ENCODE peak calls at places on chromosomes 6 and 20, in eight cellular contexts. Z is nephron progenitor cell; C is astrocyte of the spinal cord; I is fibroblast of mammary gland; O is CD8-positive, alpha-beta T cell; P is psoas muscle; X is tibial nerve; F is GM12865. G is an unnamed sample.

GRCh38 chr6:126066068-126067048 is 80.0 kb downstream of the TRMT11 start:
- DNase-seq in Z (no peak), C (no peak), I (peak; percentile 43), O (no peak), P (no peak), X (no peak), F (no peak), G (no peak)

GRCh38 chr6:83055366-83055964 is 10.2 kb downstream of the UBE3D start:
- DNase-seq in Z (peak; percentile 55), C (peak; percentile 56), I (peak; percentile 55), O (no peak), P (peak; percentile 23), X (no peak), F (peak; percentile 47), G (peak; percentile 16)

GRCh38 chr6:154923199-154923869 is 71.8 kb upstream of the TIAM2 start:
- DNase-seq in Z (no peak), C (peak; percentile 28), I (no peak), O (no peak), P (no peak), X (no peak), F (no peak), G (no peak)

GRCh38 chr20:31823360-31824124 is 4.4 kb downstream of the MYLK2 start:
- DNase-seq in Z (no peak), C (no peak), I (no peak), O (no peak), P (no peak), X (no peak), F (no peak), G (no peak)

GRCh38 chr6:29524982-29525639 is 34.4 kb downstream of the UBD start:
- DNase-seq in Z (no peak), C (no peak), I (no peak), O (no peak), P (no peak), X (no peak), F (no peak), G (no peak)

GRCh38 chr6:26199057-26199772 is 112.0 kb downstream of the HFE start:
- DNase-seq in Z (peak; percentile 75), C (peak; percentile 97), I (peak; percentile 94), O (no peak), P (peak; percentile 46), X (no peak), F (peak; percentile 97), G (no peak)

GRCh38 chr6:149236584-149236983 is 80.9 kb upstream of the TAB2 start:
- DNase-seq in Z (no peak), C (peak; percentile 78), I (peak; percentile 42), O (no peak), P (no peak), X (no peak), F (no peak), G (no peak)

GRCh38 chr6:24139080-24139479 is 13.1 kb downstream of the NRSN1 start:
- DNase-seq in Z (no peak), C (no peak), I (no peak), O (no peak), P (no peak), X (no peak), F (no peak), G (no peak)

GRCh38 chr6:33156561-33156960 is 35.7 kb downstream of the COL11A2 start:
- DNase-seq in Z (no peak), C (no peak), I (no peak), O (no peak), P (no peak), X (no peak), F (no peak), G (no peak)

GRCh38 chr6:52231411-52232127 is 12.7 kb downstream of the IL17F start:
- DNase-seq in Z (no peak), C (no peak), I (no peak), O (no peak), P (no peak), X (no peak), F (no peak), G (no peak)

GRCh38 chr6:52232990-52233389 is 11.3 kb downstream of the IL17F start:
- DNase-seq in Z (no peak), C (no peak), I (no peak), O (no peak), P (no peak), X (no peak), F (no peak), G (no peak)

GRCh38 chr6:52230685-52231084 is 13.6 kb downstream of the IL17F start:
- DNase-seq in Z (no peak), C (no peak), I (peak; percentile 29), O (no peak), P (no peak), X (no peak), F (no peak), G (no peak)

DNA sequence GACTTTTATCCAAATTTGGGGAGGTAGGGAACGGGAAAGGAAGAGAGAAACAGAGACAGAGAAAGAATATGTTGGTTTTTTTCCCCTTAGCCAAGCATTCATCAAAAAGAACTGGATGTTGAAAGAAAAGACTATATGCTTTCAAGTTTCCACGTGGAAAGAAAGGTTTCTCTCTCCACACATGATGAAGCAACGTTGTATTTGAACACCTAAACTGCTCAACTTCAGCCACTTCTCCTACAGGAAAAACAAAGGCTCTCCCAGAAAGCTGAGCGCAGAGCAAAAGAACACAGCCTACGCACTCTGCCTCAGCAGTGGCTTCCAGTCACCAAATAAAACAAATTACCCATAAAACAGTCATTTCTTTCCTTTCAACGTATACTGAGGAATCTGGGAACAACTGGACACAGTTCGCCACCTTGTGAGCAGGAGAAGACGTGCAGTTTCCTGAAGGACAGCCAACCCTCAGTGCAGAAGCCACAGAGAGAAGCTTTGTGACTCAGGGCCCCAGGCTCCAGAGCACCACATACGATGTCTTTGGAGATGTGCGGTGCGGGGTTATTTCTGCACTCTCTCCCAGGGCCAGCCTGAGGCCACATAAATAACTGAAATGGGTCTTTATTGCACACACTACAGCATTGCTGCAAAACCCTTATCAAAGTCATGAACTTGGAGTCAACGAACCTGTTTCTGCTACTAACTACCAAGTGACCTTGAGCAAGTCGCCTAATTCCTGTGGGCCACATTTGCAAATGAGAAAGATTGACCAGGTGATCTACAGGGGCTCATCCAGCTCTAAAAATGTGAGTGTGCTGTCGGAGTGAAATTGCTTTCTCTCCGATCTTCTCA is 10.1 kb downstream of the IL17F start:
- DNase-seq in Z (peak; percentile 51), C (peak; percentile 49), I (peak; percentile 86), O (no peak), P (no peak), X (no peak), F (peak; percentile 84), G (no peak)
- TF ChIP-seq CTCF in Z (peak; percentile 52), C (peak; percentile 46), I (peak; percentile 62), O (no peak), P (peak; percentile 70), X (no peak), F (peak; percentile 65), G (no peak)

GRCh38 chr6:158999669-159000403 is at the start of gene RSPH3:
- DNase-seq in Z (peak; percentile 96), C (peak; percentile 94), I (peak; percentile 85), O (peak; percentile 79), P (peak; percentile 93), X (peak; percentile 85), F (peak; percentile 97), G (peak; percentile 80)
- TF ChIP-seq CTCF in Z (no peak), C (no peak), I (no peak), O (no peak), P (peak; percentile 11), X (no peak), F (peak; percentile 4), G (no peak)

GRCh38 chr6:70552974-70553373 is 13.8 kb upstream of the SDHAF4 start:
- DNase-seq in Z (no peak), C (no peak), I (no peak), O (no peak), P (no peak), X (no peak), F (no peak), G (no peak)

GRCh38 chr6:70551566-70551965 is 15.2 kb upstream of the SDHAF4 start:
- DNase-seq in Z (no peak), C (no peak), I (no peak), O (no peak), P (no peak), X (no peak), F (no peak), G (no peak)

GRCh38 chr6:70549327-70549726 is 17.4 kb upstream of the SDHAF4 start:
- DNase-seq in Z (no peak), C (no peak), I (no peak), O (no peak), P (no peak), X (no peak), F (no peak), G (no peak)

GRCh38 chr6:70547905-70548304 is 18.8 kb upstream of the SDHAF4 start:
- DNase-seq in Z (no peak), C (no peak), I (no peak), O (no peak), P (no peak), X (no peak), F (no peak), G (no peak)

DNA sequence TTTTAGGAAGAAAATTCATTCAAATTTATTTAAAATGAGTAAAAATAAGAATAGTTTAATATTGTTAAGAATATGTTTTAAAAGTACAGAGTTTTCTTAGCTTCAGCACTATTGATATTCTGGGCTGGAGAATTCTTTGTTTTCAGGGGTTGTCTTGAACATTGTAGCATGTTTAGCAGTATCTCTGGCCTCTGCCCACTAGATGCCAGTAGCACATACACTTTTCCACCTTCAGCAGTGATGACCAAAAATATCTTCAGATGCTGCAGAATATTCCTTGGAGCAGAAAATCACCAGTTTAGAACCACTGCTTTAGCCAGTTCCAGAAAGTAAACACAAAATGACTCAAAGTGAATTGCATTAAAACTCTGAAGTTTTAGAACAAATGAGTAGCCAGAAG is 19.4 kb upstream of the SDHAF4 start:
- DNase-seq in Z (no peak), C (peak; percentile 28), I (peak; percentile 24), O (no peak), P (no peak), X (no peak), F (no peak), G (no peak)
- TF ChIP-seq CTCF in Z (peak; percentile 42), C (peak; percentile 60), I (peak; percentile 33), O (no peak), P (peak; percentile 67), X (no peak), F (peak; percentile 24), G (peak; percentile 34)

GRCh38 chr6:19472850-19473249 is 364.3 kb upstream of the ID4 start:
- DNase-seq in Z (no peak), C (no peak), I (peak; percentile 8), O (no peak), P (no peak), X (no peak), F (no peak), G (no peak)

GRCh38 chr6:19477563-19477962 is 359.6 kb upstream of the ID4 start:
- DNase-seq in Z (no peak), C (no peak), I (no peak), O (no peak), P (no peak), X (no peak), F (no peak), G (no peak)

GRCh38 chr6:19470333-19470732 is 366.8 kb upstream of the ID4 start:
- DNase-seq in Z (no peak), C (no peak), I (no peak), O (no peak), P (no peak), X (no peak), F (no peak), G (no peak)

DNA sequence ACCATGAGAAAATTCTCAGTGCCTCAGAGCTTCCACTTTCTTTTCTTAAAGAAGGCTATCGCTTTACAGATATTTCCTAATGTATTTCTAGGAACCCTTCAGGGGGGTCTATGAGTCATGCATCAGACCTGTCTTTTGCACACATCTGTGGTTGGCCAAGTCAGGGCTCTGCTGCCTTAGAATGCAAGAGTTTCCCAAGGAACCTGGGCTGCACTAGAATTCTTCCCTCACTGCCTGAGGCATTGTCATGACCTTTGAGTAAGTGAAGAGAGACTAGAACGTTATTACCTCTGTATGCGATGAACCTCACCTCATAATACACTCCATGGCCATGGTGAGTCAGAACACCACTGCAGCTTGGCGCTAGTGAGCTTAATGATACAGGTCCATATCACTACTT is 365.0 kb upstream of the ID4 start:
- DNase-seq in Z (no peak), C (peak; percentile 96), I (peak; percentile 90), O (no peak), P (no peak), X (no peak), F (no peak), G (no peak)
- TF ChIP-seq CTCF in Z (no peak), C (no peak), I (no peak), O (no peak), P (no peak), X (no peak), F (no peak), G (no peak)

G was measured in CD4-positive, alpha-beta T cell.